ENCODE peak calls at places on chromosomes 2 and 18, in five cellular contexts. B, S, O, V and T are unnamed samples.
A peak's percentile ranks its signal among the peaks of the same experiment; 100 is the strongest.

GRCh38 chr2:55743583-55743982 is 49.9 kb upstream of the PNPT1 start:
- DNase-seq in B (no peak), V (no peak), S (peak; percentile 84), O (no peak), T (no peak)

GRCh38 chr2:126482582-126483464 is 173.1 kb upstream of the GYPC start:
- DNase-seq in V (no peak), S (no peak), O (no peak), B (no peak), T (no peak)

GRCh38 chr2:239688098-239688497 is 287.3 kb upstream of the HDAC4 start:
- DNase-seq in O (peak; percentile 47), V (peak; percentile 22), S (no peak), B (no peak), T (no peak)

GRCh38 chr2:101076581-101076980 is 74.5 kb downstream of the RPL31 start:
- DNase-seq in B (no peak), S (no peak), O (no peak), V (no peak), T (no peak)

GRCh38 chr2:223642496-223642895 is 40.3 kb upstream of the SCG2 start:
- DNase-seq in V (no peak), B (no peak), S (peak; percentile 30), O (no peak), T (no peak)

GRCh38 chr18:8616026-8616401 is 6.8 kb downstream of the RAB12 start:
- DNase-seq in S (no peak), O (no peak), B (no peak), V (no peak), T (no peak)

GRCh38 chr2:238106698-238107524 is 6.8 kb downstream of the ESPNL start:
- DNase-seq in S (peak; percentile 37), V (peak; percentile 47), B (peak; percentile 39), O (no peak), T (peak; percentile 31)

GRCh38 chr2:106843910-106844250 is 42.1 kb downstream of the ST6GAL2 start:
- DNase-seq in S (no peak), O (no peak), B (no peak), V (no peak), T (no peak)

GRCh38 chr2:241808701-241809382 is at the start of gene NEU4:
- DNase-seq in B (peak; percentile 71), O (peak; percentile 3), S (no peak), V (no peak), T (peak; percentile 24)

GRCh38 chr2:96665083-96665569 is 22.6 kb downstream of the FER1L5 start:
- DNase-seq in B (no peak), V (peak; percentile 61), O (no peak), S (peak; percentile 100), T (peak; percentile 62)

GRCh38 chr2:893311-893710 is 57.3 kb upstream of the SNTG2 start:
- DNase-seq in S (peak; percentile 4), O (no peak), V (no peak), B (no peak), T (no peak)

GRCh38 chr18:44518091-44518490 is 162.6 kb upstream of the SETBP1 start:
- DNase-seq in V (no peak), O (no peak), S (peak; percentile 10), B (no peak), T (no peak)

GRCh38 chr2:234305846-234306245 is 191.0 kb downstream of the ARL4C start:
- DNase-seq in B (no peak), S (peak; percentile 43), O (no peak), V (no peak), T (no peak)

GRCh38 chr2:218397502-218398436 is 1.9 kb upstream of the CTDSP1 start:
- DNase-seq in B (peak; percentile 88), S (peak; percentile 75), O (peak; percentile 48), V (peak; percentile 89), T (peak; percentile 93)

GRCh38 chr2:128408349-128409305 is 90.0 kb upstream of the HS6ST1 start:
- DNase-seq in O (peak; percentile 57), B (peak; percentile 43), S (peak; percentile 73), V (no peak), T (no peak)

GRCh38 chr2:219451626-219452360 is 17.1 kb downstream of the SPEG start:
- DNase-seq in S (no peak), B (peak; percentile 92), O (no peak), V (no peak), T (no peak)

GRCh38 chr2:189091253-189091652 is 88.3 kb downstream of the COL5A2 start:
- DNase-seq in V (no peak), O (no peak), B (no peak), S (peak; percentile 51), T (no peak)

GRCh38 chr2:175824243-175824642 is 177.8 kb downstream of the LNPK start:
- DNase-seq in V (no peak), B (no peak), S (no peak), O (no peak), T (no peak)

GRCh38 chr2:20577495-20578235 is 73.2 kb downstream of the HS1BP3 start:
- DNase-seq in S (no peak), O (no peak), B (no peak), V (peak; percentile 46), T (no peak)

GRCh38 chr2:112691761-112692370 is 29.0 kb upstream of the NT5DC4 start:
- DNase-seq in B (no peak), V (no peak), O (no peak), S (peak; percentile 57), T (peak; percentile 30)

GRCh38 chr2:9654429-9655100 is 23.8 kb upstream of the YWHAQ start:
- DNase-seq in S (no peak), O (no peak), V (no peak), B (no peak), T (no peak)

GRCh38 chr2:226329180-226329579 is 470.4 kb downstream of the IRS1 start:
- DNase-seq in S (no peak), V (no peak), B (peak; percentile 72), O (no peak), T (no peak)

GRCh38 chr2:216505133-216506106 is 6.8 kb downstream of the RPL37A start:
- DNase-seq in S (no peak), B (no peak), V (no peak), O (no peak), T (no peak)

GRCh38 chr2:181859123-181859522 is 32.4 kb upstream of the ITPRID2 start:
- DNase-seq in O (no peak), S (no peak), B (no peak), V (peak; percentile 49), T (peak; percentile 34)

GRCh38 chr2:237614151-237614720 is 13.2 kb upstream of the LRRFIP1 start:
- DNase-seq in B (no peak), O (no peak), S (peak; percentile 58), V (no peak), T (no peak)

GRCh38 chr2:186755066-186755465 is 61.2 kb downstream of the FAM171B start:
- DNase-seq in V (no peak), O (no peak), B (no peak), S (peak; percentile 70), T (no peak)

GRCh38 chr18:79927597-79928562 is 23.6 kb downstream of the SLC66A2 start:
- DNase-seq in O (no peak), V (peak; percentile 37), S (no peak), B (peak; percentile 49), T (peak; percentile 20)

GRCh38 chr2:38376683-38377500 is at the start of gene ATL2:
- DNase-seq in B (peak; percentile 98), V (peak; percentile 98), O (peak; percentile 91), S (peak; percentile 96), T (peak; percentile 99)
- TF ChIP-seq CTCF in B (peak; percentile 69), V (peak; percentile 36), O (peak; percentile 64), S (no peak), T (peak; percentile 31)

GRCh38 chr2:26462511-26463251 is 15.2 kb downstream of the OTOF start:
- DNase-seq in B (peak; percentile 80), V (peak; percentile 44), O (peak; percentile 73), S (peak; percentile 77), T (peak; percentile 37)
- TF ChIP-seq CTCF in B (peak; percentile 52), V (peak; percentile 37), O (peak; percentile 54), S (peak; percentile 81), T (peak; percentile 15)

DNA sequence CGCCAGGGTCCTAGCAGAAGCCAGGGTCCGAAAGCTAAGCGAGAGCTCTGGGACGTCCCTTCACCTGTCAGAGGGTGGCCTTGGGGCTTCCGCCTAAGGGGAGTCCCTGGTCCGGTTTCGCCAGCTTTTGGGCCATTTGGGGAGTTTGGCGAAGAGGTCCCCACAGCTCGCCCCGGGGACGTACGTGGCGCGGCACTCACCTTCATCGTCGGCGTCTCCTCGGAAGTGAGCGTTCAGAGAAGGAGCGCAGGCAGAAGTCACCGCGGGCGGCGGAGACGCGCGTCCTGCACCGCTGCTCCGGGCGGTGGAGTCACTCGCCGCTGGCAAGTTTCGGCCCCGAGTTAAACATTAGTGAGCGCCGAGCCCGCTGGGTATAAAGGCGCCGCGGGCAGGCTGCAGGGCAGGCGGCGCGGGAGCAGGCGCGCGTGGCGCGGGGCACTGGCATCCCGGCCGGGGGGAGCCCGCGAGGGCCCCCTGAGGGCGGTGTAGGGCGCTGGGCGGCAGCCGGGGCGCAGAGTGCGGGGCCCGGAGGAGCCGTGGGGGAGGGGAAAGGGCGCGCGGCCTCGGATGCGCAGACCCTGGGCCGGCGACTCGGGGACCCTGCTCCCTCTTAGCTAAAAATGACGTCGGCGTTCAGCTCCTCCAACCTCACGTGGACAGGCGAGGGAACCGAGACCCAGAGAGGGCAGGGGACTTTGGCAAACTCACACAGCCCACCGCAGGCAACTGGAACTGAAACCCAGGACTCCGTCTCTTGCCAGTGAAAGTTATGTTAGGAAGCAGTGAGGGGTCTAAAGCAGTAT is at the start of gene DPP4:
- DNase-seq in O (peak; percentile 31), B (peak; percentile 55), S (no peak), V (peak; percentile 65), T (peak; percentile 49)
- TF ChIP-seq CTCF in O (no peak), B (no peak), S (no peak), V (no peak), T (no peak)

DNA sequence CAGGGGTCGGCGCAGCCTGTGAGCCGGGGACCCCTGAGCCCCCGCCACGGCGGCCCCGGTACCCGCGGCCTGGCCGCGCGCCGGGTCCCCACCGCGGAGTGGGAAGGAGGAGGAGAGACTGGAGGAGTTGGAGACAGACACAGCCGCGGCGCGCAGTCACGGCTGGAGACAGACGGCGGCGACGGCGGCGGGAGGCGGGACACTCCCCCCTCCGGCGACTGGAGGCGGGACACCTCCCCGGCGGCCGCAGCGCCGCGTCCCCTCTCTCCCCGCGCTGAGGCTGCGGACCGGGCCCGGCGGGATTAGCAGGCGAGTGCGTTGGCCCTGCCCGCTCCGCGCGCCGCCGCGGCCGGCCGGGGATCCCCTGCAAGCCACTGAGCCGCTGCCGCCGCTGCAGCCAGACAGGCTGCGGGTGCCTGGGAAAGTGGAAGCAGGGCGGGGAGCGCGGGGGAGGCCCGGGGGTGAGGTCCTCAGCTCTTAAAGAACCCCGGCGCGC is 1.0 kb upstream of the LDLRAD4 start:
- DNase-seq in O (peak; percentile 65), S (peak; percentile 30), B (peak; percentile 85), V (peak; percentile 70), T (peak; percentile 86)
- TF ChIP-seq CTCF in O (no peak), S (no peak), B (no peak), V (no peak), T (no peak)

GRCh38 chr18:35185771-35186170 is 55.1 kb upstream of the ZNF397 start:
- DNase-seq in O (no peak), B (no peak), V (no peak), S (peak; percentile 25), T (no peak)
- TF ChIP-seq CTCF in O (no peak), B (no peak), V (no peak), S (no peak), T (no peak)

GRCh38 chr2:227473019-227473461 is 1.1 kb downstream of the AGFG1 start:
- DNase-seq in S (peak; percentile 32), V (no peak), B (no peak), O (no peak), T (no peak)
- TF ChIP-seq CTCF in S (no peak), V (no peak), B (no peak), O (no peak), T (no peak)